ENCODE peak calls at places on chromosomes 16 and 17, in six cellular contexts. I is HT-29; W is mucosa of gallbladder; C is stimulated activated CD8-positive, alpha-beta memory T cell treated with anti-CD3 and anti-CD28 coated beads, Interleukin-4, amount 100 ng/mL, for 4 hours; L is HEK293T; M is DMS153. Q is an unnamed sample.

GRCh38 chr16:70250748-70251650 is 741 bp downstream of the EXOSC6 start:
- DNase-seq in I (peak; percentile 60), W (no peak), C (no peak), L (peak; percentile 48), M (no peak), Q (peak; percentile 79)

GRCh38 chr16:2962334-2963073 is 1.6 kb upstream of the KREMEN2 start:
- DNase-seq in I (no peak), W (no peak), C (no peak), L (no peak), M (no peak), Q (no peak)

GRCh38 chr17:51908841-51909537 is 249.5 kb downstream of the CA10 start:
- DNase-seq in I (no peak), W (no peak), C (no peak), L (no peak), M (no peak), Q (no peak)

GRCh38 chr16:951660-952301 is 19.0 kb downstream of the LMF1 start:
- DNase-seq in I (no peak), W (no peak), C (no peak), L (no peak), M (no peak), Q (no peak)

GRCh38 chr16:2512920-2513404 is 790 bp upstream of the ATP6V0C start:
- DNase-seq in I (no peak), W (no peak), C (no peak), L (no peak), M (no peak), Q (no peak)

GRCh38 chr17:16281351-16281750 is 64.3 kb downstream of the PIGL start:
- DNase-seq in I (no peak), W (no peak), C (no peak), L (no peak), M (no peak), Q (no peak)

GRCh38 chr16:23597003-23597756 is 1.1 kb upstream of the NDUFAB1 start:
- DNase-seq in I (peak; percentile 54), W (no peak), C (no peak), L (peak; percentile 52), M (peak; percentile 1), Q (peak; percentile 79)

GRCh38 chr17:39036009-39036408 is 68.8 kb upstream of the FBXO47 start:
- DNase-seq in I (peak; percentile 53), W (no peak), C (no peak), L (no peak), M (no peak), Q (no peak)

GRCh38 chr17:71503710-71504471 is 616.9 kb upstream of the SOX9 start:
- DNase-seq in I (no peak), W (no peak), C (no peak), L (no peak), M (no peak), Q (no peak)

GRCh38 chr16:53888222-53888621 is 184.3 kb downstream of the FTO start:
- DNase-seq in I (no peak), W (no peak), C (no peak), L (no peak), M (no peak), Q (no peak)

GRCh38 chr16:35564148-35564547 is 2104.7 kb downstream of the TP53TG3F start:
- DNase-seq in I (no peak), W (no peak), C (no peak), L (no peak), M (no peak), Q (no peak)

GRCh38 chr17:66420961-66421371 is 118.6 kb downstream of the PRKCA start:
- DNase-seq in I (no peak), W (peak; percentile 53), C (no peak), L (no peak), M (no peak), Q (no peak)

GRCh38 chr16:51556694-51557327 is 405.7 kb upstream of the SALL1 start:
- DNase-seq in I (no peak), W (no peak), C (no peak), L (peak; percentile 53), M (no peak), Q (no peak)

GRCh38 chr17:68122587-68122986 is 87.1 kb downstream of the KPNA2 start:
- DNase-seq in I (no peak), W (no peak), C (no peak), L (no peak), M (no peak), Q (no peak)

GRCh38 chr17:50264263-50265113 is 9.8 kb upstream of the TMEM92 start:
- DNase-seq in I (no peak), W (no peak), C (no peak), L (no peak), M (no peak), Q (peak; percentile 13)

GRCh38 chr17:34171245-34171818 is 83.8 kb upstream of the CCL2 start:
- DNase-seq in I (peak; percentile 77), W (peak; percentile 52), C (peak; percentile 6), L (peak; percentile 56), M (no peak), Q (peak; percentile 44)

GRCh38 chr16:48160575-48160974 is 4.8 kb upstream of the ABCC12 start:
- DNase-seq in I (no peak), W (no peak), C (no peak), L (no peak), M (no peak), Q (no peak)

GRCh38 chr17:67759355-67760171 is 41.8 kb downstream of the NOL11 start:
- DNase-seq in I (no peak), W (no peak), C (no peak), L (no peak), M (no peak), Q (no peak)

GRCh38 chr16:53430363-53430762 is 3.9 kb upstream of the RBL2 start:
- DNase-seq in I (no peak), W (no peak), C (no peak), L (no peak), M (no peak), Q (no peak)

GRCh38 chr16:60485877-60486489 is 1550.3 kb downstream of the CDH8 start:
- DNase-seq in I (no peak), W (no peak), C (no peak), L (no peak), M (no peak), Q (no peak)

GRCh38 chr16:82682757-82683156 is 56.0 kb downstream of the CDH13 start:
- DNase-seq in I (no peak), W (no peak), C (no peak), L (no peak), M (no peak), Q (no peak)

GRCh38 chr17:13410874-13411273 is 190.9 kb downstream of the HS3ST3A1 start:
- DNase-seq in I (no peak), W (peak; percentile 56), C (no peak), L (no peak), M (no peak), Q (no peak)

GRCh38 chr17:78324391-78325075 is 35.3 kb downstream of the SOCS3 start:
- DNase-seq in I (peak; percentile 33), W (peak; percentile 72), C (no peak), L (no peak), M (peak; percentile 77), Q (no peak)

GRCh38 chr17:2904135-2904534 is 107.9 kb downstream of the RAP1GAP2 start:
- DNase-seq in I (no peak), W (peak; percentile 13), C (no peak), L (no peak), M (peak; percentile 19), Q (no peak)

GRCh38 chr16:11201498-11202259 is 54.3 kb downstream of the SOCS1 start:
- DNase-seq in I (peak; percentile 67), W (peak; percentile 60), C (no peak), L (no peak), M (no peak), Q (no peak)

GRCh38 chr17:15414502-15415348 is 52.7 kb downstream of the CDRT4 start:
- DNase-seq in I (no peak), W (no peak), C (no peak), L (no peak), M (no peak), Q (no peak)

GRCh38 chr17:46023783-46024388 is 24.8 kb downstream of the STH start:
- DNase-seq in I (no peak), W (no peak), C (no peak), L (no peak), M (no peak), Q (no peak)

GRCh38 chr16:23164736-23165135 is 15.5 kb upstream of the USP31 start:
- DNase-seq in I (no peak), W (no peak), C (no peak), L (no peak), M (no peak), Q (no peak)

GRCh38 chr16:9039208-9039607 is 52.2 kb upstream of the HAPSTR1 start:
- DNase-seq in I (no peak), W (no peak), C (no peak), L (no peak), M (no peak), Q (no peak)

GRCh38 chr16:66510711-66511614 is 39.0 kb downstream of the TK2 start:
- DNase-seq in I (peak; percentile 81), W (peak; percentile 73), C (no peak), L (no peak), M (no peak), Q (no peak)

GRCh38 chr17:6257339-6257738 is 177.6 kb downstream of the AIPL1 start:
- DNase-seq in I (no peak), W (no peak), C (no peak), L (no peak), M (no peak), Q (no peak)

GRCh38 chr16:12801511-12802042 is 2.1 kb downstream of the CPPED1 start:
- DNase-seq in I (no peak), W (no peak), C (no peak), L (no peak), M (no peak), Q (no peak)

GRCh38 chr17:58338907-58339774 is 10.5 kb upstream of the TSPOAP1 start:
- DNase-seq in I (peak; percentile 52), W (no peak), C (no peak), L (no peak), M (no peak), Q (no peak)